ENCODE peak calls at places on chromosomes 3 and 15, in four cellular contexts. U is HEK293T, X is WTC11, Z is HepG2. E is an unnamed sample.

GRCh38 chr3:172355836-172356235 is 92.4 kb downstream of the GHSR start:
- DNase-seq in Z (no peak), X (no peak), U (no peak), E (no peak)

GRCh38 chr15:36912311-36912712 is 188.0 kb downstream of the MEIS2 start:
- DNase-seq in Z (no peak), X (no peak), U (no peak), E (no peak)

GRCh38 chr3:184289426-184289938 is 9.6 kb upstream of the PSMD2 start:
- DNase-seq in X (peak), Z (no peak), U (peak), E (peak)

GRCh38 chr3:13406200-13406599 is 13.9 kb downstream of the NUP210 start:
- DNase-seq in X (no peak), Z (no peak), U (no peak), E (peak)

GRCh38 chr3:64173567-64173966 is 51.7 kb downstream of the PRICKLE2 start:
- DNase-seq in Z (no peak), U (no peak), X (no peak), E (no peak)

GRCh38 chr3:114764056-114764492 is 383.0 kb downstream of the ZBTB20 start:
- DNase-seq in X (no peak), U (no peak), Z (peak), E (no peak)

GRCh38 chr3:155001289-155002007 is 78.7 kb upstream of the MME start:
- DNase-seq in X (no peak), Z (no peak), U (no peak), E (no peak)

GRCh38 chr3:50657407-50657806 is 17.3 kb upstream of the DOCK3 start:
- DNase-seq in X (no peak), Z (no peak), U (no peak), E (no peak)

GRCh38 chr3:4826237-4827100 is 152.8 kb upstream of the BHLHE40 start:
- DNase-seq in X (no peak), U (no peak), Z (no peak), E (no peak)

GRCh38 chr15:40598126-40598525 is 4.1 kb downstream of the KNL1 start:
- DNase-seq in U (no peak), Z (no peak), X (no peak), E (no peak)

GRCh38 chr3:81492048-81492447 is 269.4 kb downstream of the GBE1 start:
- DNase-seq in Z (no peak), X (no peak), U (no peak), E (no peak)

GRCh38 chr3:193095366-193095765 is 145.7 kb upstream of the PLAAT1 start:
- DNase-seq in U (no peak), X (no peak), Z (no peak), E (no peak)

GRCh38 chr3:36591959-36592358 is 172.4 kb downstream of the DCLK3 start:
- DNase-seq in U (no peak), X (no peak), Z (no peak), E (no peak)

GRCh38 chr3:38805765-38806386 is 10.1 kb downstream of the SCN10A start:
- DNase-seq in U (peak), X (peak), Z (peak), E (peak)

GRCh38 chr3:11422291-11422690 is 150.1 kb downstream of the ATG7 start:
- DNase-seq in X (no peak), U (no peak), Z (no peak), E (no peak)
- TF ChIP-seq ELF4 in X (no peak), U (no peak), Z (no peak), E (no peak)

GRCh38 chr15:96353378-96353930 is 23.0 kb downstream of the NR2F2 start:
- DNase-seq in Z (no peak), X (no peak), U (no peak), E (no peak)

GRCh38 chr15:96352594-96353377 is 22.3 kb downstream of the NR2F2 start:
- DNase-seq in X (peak), U (no peak), Z (no peak), E (no peak)

GRCh38 chr15:96355561-96356129 is 25.1 kb downstream of the NR2F2 start:
- DNase-seq in U (no peak), Z (no peak), X (no peak), E (no peak)

GRCh38 chr15:96354731-96355560 is 24.4 kb downstream of the NR2F2 start:
- DNase-seq in Z (peak), X (no peak), U (no peak), E (no peak)

DNA sequence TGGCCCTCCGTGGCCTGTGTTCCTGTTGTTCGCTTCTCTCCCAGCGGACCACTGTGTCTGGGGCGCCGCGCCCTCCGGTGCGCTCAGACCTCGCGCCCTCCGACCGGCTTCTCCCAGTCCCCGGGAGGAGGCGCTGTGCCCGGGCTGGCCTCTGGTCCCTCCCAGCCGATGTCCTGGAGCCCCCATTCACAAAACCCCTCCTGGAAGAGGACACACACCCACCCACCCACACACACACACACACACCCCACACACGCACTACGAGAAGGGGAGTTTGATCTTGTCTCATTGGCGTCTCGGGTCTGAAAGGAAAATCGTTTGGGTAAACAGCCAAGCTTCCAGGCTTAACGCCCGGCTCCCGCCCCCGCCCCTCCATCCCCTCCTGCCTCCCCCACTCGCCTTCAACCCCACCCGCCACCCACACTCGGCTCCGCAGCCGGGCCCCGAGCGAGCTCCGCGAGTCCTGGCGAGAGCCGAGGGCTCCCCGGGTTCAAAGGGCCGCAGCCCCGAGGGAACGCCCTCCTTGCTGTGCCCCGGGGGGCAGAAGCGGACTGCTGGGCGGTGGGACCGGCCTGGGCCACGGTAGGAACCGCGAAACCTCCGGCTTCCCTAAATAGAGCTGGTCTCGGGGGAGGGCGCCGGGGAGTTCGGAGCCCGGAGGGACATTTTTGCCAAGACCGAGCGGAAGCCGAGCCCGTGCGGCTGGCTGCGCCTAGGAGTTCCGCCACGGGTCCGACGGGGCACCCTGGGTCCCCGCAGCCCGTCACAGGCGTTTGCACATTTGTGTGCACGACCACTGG is 23.6 kb downstream of the NR2F2 start:
- DNase-seq in U (no peak), X (peak), Z (no peak), E (peak)
- TF ChIP-seq ELF4 in U (no peak), X (no peak), Z (no peak), E (no peak)

DNA sequence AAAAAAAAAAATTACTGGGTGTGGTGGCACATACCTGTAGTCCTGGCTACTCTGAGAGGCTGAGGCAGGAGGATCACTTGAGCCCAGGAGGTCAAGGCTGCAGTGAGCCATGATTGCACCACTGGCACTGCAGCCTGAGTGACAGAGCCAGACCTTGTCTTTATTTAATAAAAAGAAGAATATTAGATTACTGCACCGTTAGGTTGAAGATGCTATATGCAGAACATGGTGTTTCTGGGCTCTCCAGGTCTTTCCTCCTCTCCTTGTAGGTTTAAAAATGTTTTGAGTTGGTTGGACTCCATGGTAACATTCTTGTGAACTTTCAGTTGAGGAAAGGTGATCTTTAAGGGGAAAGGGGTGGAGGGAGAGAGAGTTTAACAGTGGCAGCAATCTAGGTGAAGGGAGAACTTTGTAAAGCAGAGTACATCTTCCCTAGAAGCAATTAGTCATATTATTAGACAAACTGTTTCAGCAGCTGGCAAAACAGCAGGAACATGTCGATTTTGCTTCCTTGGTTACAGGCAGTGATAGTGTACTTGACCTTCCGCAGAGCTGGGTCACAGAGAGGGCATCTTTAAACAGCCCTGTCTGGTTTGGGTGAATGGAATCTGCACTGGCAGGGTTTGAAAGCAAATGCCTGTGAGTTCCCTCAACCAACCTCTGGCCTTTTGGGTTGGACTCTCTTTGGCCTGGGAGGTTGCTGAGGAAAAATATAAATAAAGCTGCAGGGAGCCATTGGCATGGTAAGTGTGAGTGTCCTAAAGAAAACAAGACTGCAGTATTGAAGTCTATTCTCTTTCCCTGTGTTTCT is 42.8 kb downstream of the NR2C2 start:
- DNase-seq in Z (peak), X (peak), U (peak), E (no peak)
- TF ChIP-seq ELF4 in Z (no peak), X (no peak), U (no peak), E (no peak)

DNA sequence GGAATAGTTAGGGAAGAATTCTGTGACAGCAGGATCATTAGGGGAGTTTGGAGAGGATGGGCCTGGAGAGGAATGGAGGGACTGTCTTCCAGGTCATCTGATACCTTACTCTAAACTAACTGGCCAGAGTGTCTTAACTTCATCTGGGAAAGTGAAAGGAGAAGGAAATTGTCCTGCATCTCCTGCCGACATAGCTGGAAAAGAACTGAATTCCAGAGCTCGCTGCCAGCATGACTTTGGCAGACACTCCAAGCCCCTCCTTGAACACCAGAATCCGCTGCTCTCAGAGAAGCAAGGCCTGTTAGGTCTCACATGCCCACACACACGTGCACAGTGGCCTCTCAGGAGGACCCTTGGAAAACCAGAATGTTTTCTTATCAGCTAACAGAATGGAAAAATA is 10.5 kb downstream of the ABI3BP start:
- DNase-seq in Z (no peak), X (no peak), U (no peak), E (no peak)
- TF ChIP-seq ELF4 in Z (no peak), X (no peak), U (no peak), E (no peak)

GRCh38 chr15:25240461-25241021 is 198.3 kb downstream of the UBE3A start:
- DNase-seq in Z (no peak), U (no peak), X (no peak), E (no peak)

GRCh38 chr15:25237291-25237978 is 201.4 kb downstream of the UBE3A start:
- DNase-seq in Z (no peak), U (no peak), X (no peak), E (no peak)

GRCh38 chr15:25239471-25240345 is 199.1 kb downstream of the UBE3A start:
- DNase-seq in Z (no peak), X (no peak), U (no peak), E (no peak)

GRCh38 chr15:25238126-25238525 is 200.7 kb downstream of the UBE3A start:
- DNase-seq in X (no peak), Z (no peak), U (no peak), E (no peak)

DNA sequence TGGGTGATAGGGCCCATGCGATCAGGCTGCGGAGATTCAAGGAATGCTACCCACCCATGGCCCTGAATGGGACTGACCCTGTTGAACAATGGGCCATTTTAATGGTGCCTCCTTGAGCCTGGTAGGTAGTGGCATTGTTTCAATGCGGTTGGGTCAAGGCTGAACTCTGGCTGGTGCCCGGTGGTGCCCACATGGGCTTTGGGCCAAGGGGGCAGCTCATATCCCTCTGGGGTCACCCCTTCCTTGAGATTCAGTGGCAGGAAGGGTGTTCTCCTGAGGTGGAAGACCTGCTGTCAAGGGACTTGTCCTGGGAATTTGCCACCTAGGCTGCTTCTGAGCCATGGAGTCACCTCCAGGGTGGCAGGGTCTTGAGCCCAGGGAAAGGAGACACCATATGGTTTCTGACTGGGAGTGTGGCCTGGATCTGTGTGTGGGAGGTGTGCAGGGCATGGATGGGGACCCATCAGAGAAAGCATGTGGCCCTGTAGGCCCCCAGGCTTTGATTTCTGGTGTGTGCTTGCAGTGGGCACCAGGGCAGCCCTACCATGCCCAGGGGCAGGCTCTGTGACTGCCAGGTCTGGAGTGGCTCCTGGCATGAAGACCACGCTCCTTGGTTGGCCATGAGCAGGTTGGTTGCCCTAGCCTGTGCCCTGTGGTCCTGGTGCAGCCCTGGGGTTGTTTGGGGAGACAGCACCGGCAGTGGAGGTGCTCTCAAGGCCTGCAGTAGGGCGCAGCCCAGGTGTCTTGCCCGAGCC is 199.9 kb downstream of the UBE3A start:
- DNase-seq in Z (no peak), X (no peak), U (no peak), E (no peak)
- TF ChIP-seq ELF4 in Z (no peak), X (no peak), U (no peak), E (no peak)

E was measured in K562.